ENCODE peak calls at places on chromosomes 3 and 15, in five cellular contexts. One of them, this sample, is unnamed.

GRCh38 chr3:4426782-4427344 is 40.2 kb downstream of the SUMF1 start:
- DNase-seq in H1: no peak
- DNase-seq in GM12878: peak
- DNase-seq in HepG2: peak
- DNase-seq in K562: no peak
- DNase-seq in this sample: peak

GRCh38 chr15:38024293-38025091 is 90.1 kb downstream of the TMCO5A start:
- DNase-seq in HepG2: no peak
- DNase-seq in K562: no peak
- DNase-seq in GM12878: no peak
- DNase-seq in H1: no peak
- DNase-seq in this sample: no peak

GRCh38 chr3:100317928-100318327 is 16.6 kb upstream of the NIT2 start:
- DNase-seq in K562: no peak
- DNase-seq in GM12878: no peak
- DNase-seq in HepG2: no peak
- DNase-seq in H1: no peak
- DNase-seq in this sample: no peak

GRCh38 chr3:41247590-41247989 is 48.3 kb downstream of the CTNNB1 start:
- DNase-seq in GM12878: no peak
- DNase-seq in K562: no peak
- DNase-seq in HepG2: peak
- DNase-seq in H1: no peak
- DNase-seq in this sample: no peak

GRCh38 chr3:195081242-195081963 is 189.6 kb downstream of the XXYLT1 start:
- DNase-seq in HepG2: no peak
- DNase-seq in K562: no peak
- DNase-seq in GM12878: no peak
- DNase-seq in H1: no peak
- DNase-seq in this sample: no peak

GRCh38 chr3:51637941-51638471 is 33.0 kb upstream of the TEX264 start:
- DNase-seq in H1: peak
- DNase-seq in HepG2: peak
- DNase-seq in K562: peak
- DNase-seq in GM12878: no peak
- DNase-seq in this sample: peak

GRCh38 chr15:48946088-48946839 is 17.5 kb downstream of the SHC4 start:
- DNase-seq in GM12878: no peak
- DNase-seq in H1: no peak
- DNase-seq in K562: peak
- DNase-seq in HepG2: no peak
- DNase-seq in this sample: no peak

GRCh38 chr3:110804856-110805255 is 266.8 kb upstream of the NECTIN3 start:
- DNase-seq in H1: no peak
- DNase-seq in GM12878: no peak
- DNase-seq in K562: no peak
- DNase-seq in HepG2: no peak
- DNase-seq in this sample: no peak

GRCh38 chr15:75225951-75226732 is 24.5 kb downstream of the C15orf39 start:
- DNase-seq in HepG2: no peak
- DNase-seq in H1: no peak
- DNase-seq in GM12878: no peak
- DNase-seq in K562: no peak
- DNase-seq in this sample: no peak

GRCh38 chr3:122577409-122578028 is at the start of gene PARP15:
- DNase-seq in HepG2: no peak
- DNase-seq in GM12878: no peak
- DNase-seq in H1: peak
- DNase-seq in K562: peak
- DNase-seq in this sample: peak

GRCh38 chr3:14404396-14405119 is 2.2 kb downstream of the SLC6A6 start:
- DNase-seq in HepG2: no peak
- DNase-seq in GM12878: no peak
- DNase-seq in H1: no peak
- DNase-seq in K562: no peak
- DNase-seq in this sample: no peak

GRCh38 chr3:134917631-134918030 is 122.6 kb downstream of the EPHB1 start:
- DNase-seq in H1: no peak
- DNase-seq in K562: no peak
- DNase-seq in GM12878: no peak
- DNase-seq in HepG2: no peak
- DNase-seq in this sample: no peak

GRCh38 chr15:99087405-99087943 is 17.4 kb upstream of the SYNM start:
- DNase-seq in K562: no peak
- DNase-seq in GM12878: no peak
- DNase-seq in H1: no peak
- DNase-seq in HepG2: no peak
- DNase-seq in this sample: no peak

GRCh38 chr15:31412824-31413223 is 86.2 kb downstream of the KLF13 start:
- DNase-seq in GM12878: no peak
- DNase-seq in HepG2: no peak
- DNase-seq in K562: no peak
- DNase-seq in H1: no peak
- DNase-seq in this sample: no peak

GRCh38 chr15:99963096-99963825 is 230.0 kb upstream of the LYSMD4 start:
- DNase-seq in K562: no peak
- DNase-seq in GM12878: no peak
- DNase-seq in HepG2: no peak
- DNase-seq in H1: no peak
- DNase-seq in this sample: peak

GRCh38 chr15:41791547-41791937 is 17.3 kb downstream of the MAPKBP1 start:
- DNase-seq in GM12878: no peak
- DNase-seq in H1: no peak
- DNase-seq in HepG2: no peak
- DNase-seq in K562: no peak
- DNase-seq in this sample: no peak

GRCh38 chr3:66816110-66816761 is 181.9 kb upstream of the KBTBD8 start:
- DNase-seq in K562: peak
- DNase-seq in H1: peak
- DNase-seq in GM12878: no peak
- DNase-seq in HepG2: peak
- DNase-seq in this sample: peak

GRCh38 chr15:73956276-73957086 is 30.2 kb downstream of the LOXL1 start:
- DNase-seq in GM12878: no peak
- DNase-seq in H1: no peak
- DNase-seq in K562: no peak
- DNase-seq in HepG2: no peak
- DNase-seq in this sample: no peak

GRCh38 chr3:174193559-174193958 is 665.6 kb upstream of the NAALADL2 start:
- DNase-seq in H1: no peak
- DNase-seq in HepG2: no peak
- DNase-seq in GM12878: no peak
- DNase-seq in K562: no peak
- DNase-seq in this sample: no peak

GRCh38 chr3:129482721-129483120 is 42.7 kb downstream of the IFT122 start:
- DNase-seq in H1: no peak
- DNase-seq in GM12878: no peak
- DNase-seq in HepG2: no peak
- DNase-seq in K562: peak
- DNase-seq in this sample: no peak

GRCh38 chr3:195173696-195174095 is 97.3 kb downstream of the XXYLT1 start:
- DNase-seq in K562: no peak
- DNase-seq in GM12878: no peak
- DNase-seq in H1: no peak
- DNase-seq in HepG2: no peak
- DNase-seq in this sample: no peak

GRCh38 chr3:185519021-185519420 is 20.2 kb upstream of the TMEM41A start:
- DNase-seq in GM12878: no peak
- DNase-seq in HepG2: peak
- DNase-seq in K562: no peak
- DNase-seq in H1: no peak
- DNase-seq in this sample: no peak

GRCh38 chr3:123782488-123782887 is 101.6 kb downstream of the MYLK start:
- DNase-seq in HepG2: no peak
- DNase-seq in K562: no peak
- DNase-seq in GM12878: no peak
- DNase-seq in H1: no peak
- DNase-seq in this sample: peak

GRCh38 chr3:136992091-136992490 is 34.3 kb downstream of the IL20RB start:
- DNase-seq in GM12878: no peak
- DNase-seq in H1: no peak
- DNase-seq in HepG2: no peak
- DNase-seq in K562: no peak
- DNase-seq in this sample: no peak

GRCh38 chr15:77376770-77377169 is 43.1 kb downstream of the PEAK1 start:
- DNase-seq in K562: no peak
- DNase-seq in HepG2: no peak
- DNase-seq in H1: no peak
- DNase-seq in GM12878: no peak
- DNase-seq in this sample: no peak

DNA sequence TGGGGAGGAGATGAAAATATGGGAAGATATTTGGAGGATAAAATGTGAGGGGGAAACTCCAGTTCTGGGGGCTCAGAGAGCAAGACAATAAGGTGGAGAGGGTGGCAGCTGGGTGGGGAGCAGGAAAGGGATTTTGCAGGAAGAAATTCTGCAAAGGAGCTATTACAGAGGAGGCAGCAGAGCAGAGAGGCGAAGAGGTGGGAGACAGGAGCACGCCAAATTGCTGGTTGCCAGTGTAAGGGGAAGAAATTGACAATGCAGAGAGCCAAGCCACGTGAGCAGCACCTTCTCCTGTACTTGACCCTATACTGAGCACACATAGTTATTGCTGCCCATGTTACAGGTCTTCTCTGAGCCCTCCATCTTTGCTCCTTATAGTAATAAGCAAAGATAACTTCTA is 190.3 kb upstream of the ONECUT1 start:
- DNase-seq in HepG2: no peak
- DNase-seq in K562: no peak
- DNase-seq in GM12878: no peak
- DNase-seq in H1: no peak
- DNase-seq in this sample: no peak
- TF ChIP-seq TAF1 in HepG2: no peak
- TF ChIP-seq TAF1 in K562: no peak
- TF ChIP-seq TAF1 in GM12878: no peak
- TF ChIP-seq TAF1 in H1: no peak
- TF ChIP-seq TAF1 in this sample: no peak

DNA sequence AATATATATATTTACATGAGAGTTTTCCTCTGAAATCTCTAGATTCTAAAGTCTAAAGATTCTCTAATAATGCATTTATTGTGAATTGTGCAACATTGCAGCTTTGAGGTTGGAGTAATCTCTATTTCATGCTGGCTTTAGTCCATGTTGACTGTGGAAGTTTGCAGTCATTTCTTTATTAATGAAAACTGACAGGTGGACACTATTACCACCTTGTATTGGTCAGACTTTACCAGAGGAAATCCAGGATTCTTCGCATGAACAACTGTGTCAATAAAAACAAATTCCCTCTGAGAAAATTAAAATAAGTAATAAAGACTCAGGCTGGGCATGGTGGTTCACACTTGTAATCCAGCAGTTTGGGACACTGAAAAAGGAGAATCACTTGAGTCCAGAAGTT is 274.1 kb downstream of the SHQ1 start:
- DNase-seq in K562: no peak
- DNase-seq in HepG2: no peak
- DNase-seq in GM12878: no peak
- DNase-seq in H1: no peak
- DNase-seq in this sample: no peak
- TF ChIP-seq TAF1 in K562: no peak
- TF ChIP-seq TAF1 in HepG2: no peak
- TF ChIP-seq TAF1 in GM12878: no peak
- TF ChIP-seq TAF1 in H1: no peak
- TF ChIP-seq TAF1 in this sample: no peak

GRCh38 chr3:47420511-47421484 is 40.0 kb downstream of the PTPN23 start:
- DNase-seq in K562: peak
- DNase-seq in GM12878: peak
- DNase-seq in HepG2: peak
- DNase-seq in H1: peak
- DNase-seq in this sample: peak

GRCh38 chr3:47422743-47423142 is 41.9 kb downstream of the PTPN23 start:
- DNase-seq in HepG2: no peak
- DNase-seq in K562: no peak
- DNase-seq in GM12878: no peak
- DNase-seq in H1: no peak
- DNase-seq in this sample: no peak

GRCh38 chr3:47423548-47424145 is 42.8 kb downstream of the PTPN23 start:
- DNase-seq in GM12878: no peak
- DNase-seq in HepG2: no peak
- DNase-seq in H1: no peak
- DNase-seq in K562: no peak
- DNase-seq in this sample: no peak

GRCh38 chr3:47420044-47420430 is 39.2 kb downstream of the PTPN23 start:
- DNase-seq in HepG2: no peak
- DNase-seq in K562: no peak
- DNase-seq in GM12878: no peak
- DNase-seq in H1: no peak
- DNase-seq in this sample: peak

DNA sequence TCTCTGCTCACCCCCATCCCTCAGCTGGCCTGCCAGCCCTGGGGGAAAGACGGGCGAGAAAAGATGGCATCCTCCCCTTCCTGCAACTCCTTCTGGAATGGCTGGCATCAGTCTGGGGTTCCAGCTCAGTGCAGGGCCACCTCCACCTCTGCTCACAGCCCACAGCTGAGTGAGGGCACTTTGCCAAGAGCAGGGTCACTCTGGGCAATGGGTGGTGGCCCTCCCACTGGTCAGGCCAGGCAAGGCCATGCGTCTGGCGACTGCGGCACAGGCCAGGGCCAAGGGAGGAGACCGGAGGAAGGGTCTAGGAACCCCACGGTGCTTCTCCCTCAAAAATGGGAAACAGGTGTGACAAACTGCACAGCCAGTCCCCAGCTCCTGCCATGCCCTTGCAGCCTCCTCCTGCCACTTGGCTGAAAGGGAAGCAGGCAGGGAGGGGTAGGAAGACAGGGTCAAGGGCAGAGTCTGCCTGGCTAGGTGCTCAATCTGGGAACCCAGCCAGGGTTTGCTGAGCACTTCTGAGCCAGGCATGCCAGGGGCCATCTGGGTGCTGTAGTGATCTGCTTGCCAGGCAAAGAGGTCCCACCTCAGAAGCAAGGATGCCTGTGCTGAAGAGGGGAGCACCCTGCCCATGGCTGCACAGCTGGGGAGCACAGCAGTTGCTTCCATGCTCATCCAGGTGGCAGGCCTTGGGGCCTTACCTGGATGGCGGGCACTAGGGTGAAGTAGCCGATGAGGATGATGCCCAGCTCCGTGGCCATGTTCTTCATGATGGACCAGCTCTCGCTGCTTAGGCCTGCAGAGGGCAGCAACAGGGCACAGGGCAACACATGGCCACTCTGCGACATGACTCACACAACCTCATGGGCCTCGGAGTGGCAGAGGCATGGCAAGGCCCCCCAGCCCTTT is 41.2 kb downstream of the PTPN23 start:
- DNase-seq in H1: no peak
- DNase-seq in K562: no peak
- DNase-seq in HepG2: no peak
- DNase-seq in GM12878: no peak
- DNase-seq in this sample: peak
- TF ChIP-seq TAF1 in H1: no peak
- TF ChIP-seq TAF1 in K562: peak
- TF ChIP-seq TAF1 in HepG2: no peak
- TF ChIP-seq TAF1 in GM12878: no peak
- TF ChIP-seq TAF1 in this sample: no peak

GRCh38 chr3:38835939-38836338 is 19.9 kb upstream of the SCN10A start:
- DNase-seq in H1: no peak
- DNase-seq in K562: no peak
- DNase-seq in HepG2: no peak
- DNase-seq in GM12878: no peak
- DNase-seq in this sample: no peak
- TF ChIP-seq TAF1 in H1: no peak
- TF ChIP-seq TAF1 in K562: no peak
- TF ChIP-seq TAF1 in HepG2: no peak
- TF ChIP-seq TAF1 in GM12878: no peak
- TF ChIP-seq TAF1 in this sample: no peak

GRCh38 chr15:96362759-96363678 is 32.5 kb downstream of the NR2F2 start:
- DNase-seq in GM12878: no peak
- DNase-seq in K562: no peak
- DNase-seq in H1: no peak
- DNase-seq in HepG2: no peak
- DNase-seq in this sample: peak
- TF ChIP-seq TAF1 in GM12878: no peak
- TF ChIP-seq TAF1 in K562: no peak
- TF ChIP-seq TAF1 in H1: no peak
- TF ChIP-seq TAF1 in HepG2: no peak
- TF ChIP-seq TAF1 in this sample: no peak

This sample was measured in SK-N-SH.